ENCODE peak calls at places on chromosomes 1 and 21, in nine cellular contexts. L is adrenal gland; Q is AG04450; M is lung; G is dorsolateral prefrontal cortex; R is pancreas; V is activated CD8-positive, alpha-beta T cell treated with anti-CD3 and anti-CD28 coated beads for 36 hours; P is foreskin fibroblast; E is lower lobe of right lung. Y is an unnamed sample.

GRCh38 chr1:218930879-218931278 is 242.8 kb upstream of the LYPLAL1 start:
- DNase-seq in L (no peak), Q (peak; percentile 27), M (no peak), G (no peak), R (no peak), V (no peak), P (peak; percentile 84), E (no peak), Y (peak; percentile 66)

GRCh38 chr1:181577475-181577874 is 94.2 kb downstream of the CACNA1E start:
- DNase-seq in L (no peak), Q (no peak), M (no peak), G (peak; percentile 54), R (no peak), V (no peak), P (no peak), E (no peak), Y (no peak)

GRCh38 chr1:153577624-153578051 is 12.0 kb upstream of the S100A2 start:
- DNase-seq in L (no peak), Q (no peak), M (no peak), G (no peak), R (no peak), V (no peak), P (no peak), E (peak; percentile 53), Y (no peak)

GRCh38 chr1:41958015-41958673 is 39.4 kb upstream of the HIVEP3 start:
- DNase-seq in L (no peak), Q (no peak), M (no peak), G (no peak), R (no peak), V (no peak), P (no peak), E (no peak), Y (no peak)

GRCh38 chr21:42829417-42829816 is 49.9 kb downstream of the WDR4 start:
- DNase-seq in L (no peak), Q (no peak), M (no peak), G (no peak), R (peak; percentile 9), V (no peak), P (no peak), E (no peak), Y (no peak)

GRCh38 chr1:12019858-12020509 is 686 bp downstream of the MIIP start:
- DNase-seq in L (no peak), Q (no peak), M (peak; percentile 40), G (no peak), R (no peak), V (no peak), P (peak; percentile 16), E (no peak), Y (no peak)

GRCh38 chr1:17970757-17971156 is 136.8 kb upstream of the IGSF21 start:
- DNase-seq in L (no peak), Q (no peak), M (no peak), G (no peak), R (no peak), V (no peak), P (no peak), E (no peak), Y (no peak)

GRCh38 chr1:107534632-107535031 is 393.8 kb downstream of the NTNG1 start:
- DNase-seq in L (no peak), Q (no peak), M (no peak), G (no peak), R (no peak), V (no peak), P (no peak), E (no peak), Y (no peak)

GRCh38 chr1:117612517-117613248 is 6.8 kb downstream of the TENT5C start:
- DNase-seq in L (peak; percentile 15), Q (peak; percentile 58), M (no peak), G (no peak), R (no peak), V (no peak), P (peak; percentile 84), E (no peak), Y (peak; percentile 69)

GRCh38 chr1:100443739-100444571 is 91.6 kb downstream of the CDC14A start:
- DNase-seq in L (no peak), Q (peak; percentile 33), M (no peak), G (no peak), R (no peak), V (peak; percentile 49), P (peak; percentile 25), E (no peak), Y (no peak)

GRCh38 chr1:162922196-162922595 is 61.2 kb upstream of the CCDC190 start:
- DNase-seq in L (no peak), Q (no peak), M (no peak), G (no peak), R (no peak), V (no peak), P (peak; percentile 35), E (no peak), Y (no peak)

GRCh38 chr1:204289280-204289679 is 70.4 kb downstream of the PLEKHA6 start:
- DNase-seq in L (no peak), Q (no peak), M (no peak), G (no peak), R (no peak), V (no peak), P (no peak), E (no peak), Y (no peak)

GRCh38 chr1:193448682-193449461 is 262.5 kb upstream of the B3GALT2 start:
- DNase-seq in L (no peak), Q (no peak), M (no peak), G (no peak), R (no peak), V (peak; percentile 55), P (no peak), E (no peak), Y (no peak)

GRCh38 chr21:29072873-29073221 is 601 bp downstream of the CCT8 start:
- DNase-seq in L (no peak), Q (no peak), M (no peak), G (no peak), R (no peak), V (no peak), P (peak; percentile 24), E (no peak), Y (peak; percentile 28)

GRCh38 chr1:157166581-157166980 is 28.4 kb upstream of the ETV3 start:
- DNase-seq in L (no peak), Q (no peak), M (no peak), G (no peak), R (no peak), V (no peak), P (no peak), E (no peak), Y (no peak)
- TF ChIP-seq CTCF in L (no peak), Q (no peak), M (no peak), G (no peak), R (no peak), V (no peak), P (no peak), E (no peak), Y (no peak)

GRCh38 chr1:99176753-99177152 is 87.5 kb upstream of the PLPPR4 start:
- DNase-seq in L (no peak), Q (no peak), M (no peak), G (no peak), R (no peak), V (no peak), P (no peak), E (no peak), Y (no peak)

GRCh38 chr1:99170516-99170915 is 93.8 kb upstream of the PLPPR4 start:
- DNase-seq in L (no peak), Q (no peak), M (no peak), G (no peak), R (no peak), V (no peak), P (peak; percentile 55), E (no peak), Y (peak; percentile 34)

GRCh38 chr1:99173282-99173681 is 91.0 kb upstream of the PLPPR4 start:
- DNase-seq in L (no peak), Q (no peak), M (no peak), G (peak; percentile 15), R (no peak), V (no peak), P (no peak), E (no peak), Y (no peak)

GRCh38 chr1:99173900-99174299 is 90.4 kb upstream of the PLPPR4 start:
- DNase-seq in L (no peak), Q (no peak), M (no peak), G (no peak), R (no peak), V (no peak), P (no peak), E (no peak), Y (no peak)

GRCh38 chr1:99171126-99171813 is 93.0 kb upstream of the PLPPR4 start:
- DNase-seq in L (no peak), Q (no peak), M (no peak), G (no peak), R (no peak), V (no peak), P (no peak), E (no peak), Y (no peak)
- TF ChIP-seq CTCF in L (no peak), Q (no peak), M (no peak), G (no peak), R (no peak), V (no peak), P (no peak), E (no peak), Y (no peak)

GRCh38 chr1:151482017-151482416 is 22.7 kb upstream of the POGZ start:
- DNase-seq in L (no peak), Q (no peak), M (no peak), G (no peak), R (no peak), V (no peak), P (no peak), E (no peak), Y (no peak)

GRCh38 chr1:151486557-151486956 is 24.6 kb upstream of the CGN start:
- DNase-seq in L (no peak), Q (no peak), M (no peak), G (no peak), R (no peak), V (no peak), P (no peak), E (no peak), Y (no peak)

GRCh38 chr1:151491641-151492040 is 19.5 kb upstream of the CGN start:
- DNase-seq in L (no peak), Q (no peak), M (no peak), G (no peak), R (no peak), V (no peak), P (no peak), E (no peak), Y (no peak)

DNA sequence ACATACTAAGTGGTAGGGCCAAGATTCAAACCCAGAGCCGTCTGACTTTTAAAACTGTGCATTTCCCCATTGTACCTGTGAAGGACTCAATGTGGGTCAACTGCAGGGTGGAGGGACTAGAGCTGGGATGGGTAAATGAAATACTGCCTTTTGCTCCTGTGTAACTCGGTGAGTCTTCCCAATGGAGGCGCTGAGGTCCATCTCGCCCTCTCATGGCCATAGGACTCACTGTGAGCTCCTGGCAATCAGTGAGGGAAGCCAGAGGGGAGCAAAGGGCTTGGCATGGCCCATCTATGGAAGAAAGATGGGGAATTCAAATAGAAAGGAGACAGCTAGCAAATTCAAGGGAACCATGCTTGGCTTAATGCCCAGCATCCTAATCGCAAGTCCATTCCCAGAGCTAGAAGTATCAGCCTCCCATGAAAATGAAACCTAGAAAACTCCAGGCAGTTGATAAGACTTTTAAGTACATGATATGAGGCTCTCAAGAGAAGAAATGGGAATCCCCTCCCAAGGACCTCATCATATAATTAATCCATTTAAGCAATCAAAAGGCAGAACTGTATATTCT is 25.4 kb upstream of the CGN start:
- DNase-seq in L (no peak), Q (no peak), M (no peak), G (no peak), R (no peak), V (no peak), P (peak; percentile 13), E (no peak), Y (no peak)
- TF ChIP-seq CTCF in L (no peak), Q (no peak), M (no peak), G (no peak), R (no peak), V (no peak), P (no peak), E (no peak), Y (no peak)

GRCh38 chr21:36892201-36892600 is 74.3 kb downstream of the HLCS start:
- DNase-seq in L (no peak), Q (no peak), M (no peak), G (no peak), R (no peak), V (no peak), P (no peak), E (no peak), Y (no peak)
- TF ChIP-seq CTCF in L (no peak), Q (no peak), M (no peak), G (no peak), R (no peak), V (no peak), P (no peak), E (no peak), Y (no peak)